ENCODE peak calls at places on chromosomes 3 and 15, in nine cellular contexts. Y is LoVo; K is T1000; T is CD4-positive, alpha-beta memory T cell; S is astrocyte of the spinal cord; A is SJCRH30; U is psoas muscle; L is 8988T; H is ovary. B is an unnamed sample.

GRCh38 chr3:64455351-64455750 is 230.1 kb upstream of the PRICKLE2 start:
- DNase-seq in Y (no peak), K (no peak), T (no peak), S (no peak), A (no peak), U (no peak), L (no peak), H (no peak), B (no peak)

GRCh38 chr3:38645076-38645475 is 4.4 kb downstream of the SCN5A start:
- DNase-seq in Y (no peak), K (no peak), T (no peak), S (no peak), A (no peak), U (no peak), L (no peak), H (no peak), B (no peak)

GRCh38 chr3:106018111-106018510 is 149.3 kb upstream of the CBLB start:
- DNase-seq in Y (no peak), K (no peak), T (no peak), S (no peak), A (no peak), U (no peak), L (no peak), H (no peak), B (no peak)

GRCh38 chr3:188284455-188285212 is 130.7 kb downstream of the LPP start:
- DNase-seq in Y (no peak), K (no peak), T (no peak), S (no peak), A (no peak), U (no peak), L (no peak), H (no peak), B (no peak)

GRCh38 chr3:31960793-31961431 is 20.1 kb downstream of the OSBPL10 start:
- DNase-seq in Y (peak; percentile 66), K (no peak), T (no peak), S (peak; percentile 70), A (no peak), U (no peak), L (no peak), H (no peak), B (no peak)

GRCh38 chr3:8648873-8649741 is 4.5 kb upstream of the SSUH2 start:
- DNase-seq in Y (no peak), K (no peak), T (no peak), S (no peak), A (no peak), U (no peak), L (no peak), H (no peak), B (no peak)

GRCh38 chr3:152511904-152512303 is 243.2 kb downstream of the MBNL1 start:
- DNase-seq in Y (no peak), K (no peak), T (no peak), S (no peak), A (no peak), U (no peak), L (no peak), H (no peak), B (no peak)

GRCh38 chr15:92909131-92909781 is 9.1 kb downstream of the CHD2 start:
- DNase-seq in Y (no peak), K (no peak), T (no peak), S (peak; percentile 76), A (no peak), U (no peak), L (no peak), H (no peak), B (peak; percentile 79)

GRCh38 chr3:16496408-16497222 is 16.9 kb downstream of the RFTN1 start:
- DNase-seq in Y (no peak), K (peak; percentile 30), T (no peak), S (no peak), A (no peak), U (no peak), L (no peak), H (no peak), B (no peak)

GRCh38 chr15:57655809-57656208 is 50.7 kb upstream of the POLR2M start:
- DNase-seq in Y (no peak), K (no peak), T (no peak), S (no peak), A (no peak), U (no peak), L (no peak), H (no peak), B (no peak)

GRCh38 chr3:173826901-173827609 is 429.5 kb downstream of the NLGN1 start:
- DNase-seq in Y (no peak), K (no peak), T (no peak), S (peak; percentile 81), A (no peak), U (no peak), L (no peak), H (no peak), B (peak; percentile 43)

GRCh38 chr3:74390121-74390870 is 224.2 kb downstream of the CNTN3 start:
- DNase-seq in Y (no peak), K (no peak), T (no peak), S (no peak), A (no peak), U (no peak), L (no peak), H (no peak), B (no peak)

GRCh38 chr3:181417748-181418147 is 294.0 kb upstream of the SOX2 start:
- DNase-seq in Y (no peak), K (no peak), T (no peak), S (peak; percentile 14), A (no peak), U (no peak), L (no peak), H (no peak), B (no peak)

GRCh38 chr15:50452927-50453326 is 28.7 kb downstream of the USP8 start:
- DNase-seq in Y (no peak), K (no peak), T (no peak), S (no peak), A (no peak), U (no peak), L (no peak), H (no peak), B (no peak)

GRCh38 chr3:53350652-53351051 is 3.3 kb upstream of the DCP1A start:
- DNase-seq in Y (peak; percentile 82), K (no peak), T (no peak), S (no peak), A (peak; percentile 14), U (no peak), L (no peak), H (no peak), B (no peak)

GRCh38 chr3:192706272-192706671 is 21.1 kb downstream of the FGF12 start:
- DNase-seq in Y (no peak), K (no peak), T (no peak), S (no peak), A (no peak), U (no peak), L (no peak), H (no peak), B (no peak)

GRCh38 chr3:165206454-165207266 is 10.5 kb upstream of the SLITRK3 start:
- DNase-seq in Y (peak; percentile 82), K (no peak), T (peak; percentile 17), S (peak; percentile 84), A (peak; percentile 80), U (peak; percentile 87), L (no peak), H (peak; percentile 58), B (peak; percentile 72)